ENCODE peak calls at places on chromosomes 11 and 22, in six cellular contexts. I is prostate gland, M is HepG2, J is sigmoid colon, H is stomach, L is breast epithelium. K is an unnamed sample.

GRCh38 chr11:126113515-126113957 is 50.9 kb upstream of the CDON start:
- DNase-seq in I (peak; percentile 93), M (peak; percentile 84), J (peak; percentile 97), H (peak; percentile 93), L (peak; percentile 84), K (peak; percentile 51)

GRCh38 chr11:134573857-134574256 is 161.8 kb upstream of the B3GAT1 start:
- DNase-seq in I (no peak), M (no peak), J (peak; percentile 50), H (no peak), L (no peak), K (no peak)

GRCh38 chr11:63851354-63851753 is 12.4 kb downstream of the MARK2 start:
- DNase-seq in I (no peak), M (no peak), J (no peak), H (no peak), L (no peak), K (no peak)

GRCh38 chr11:123187221-123187620 is 7.8 kb downstream of the CLMP start:
- DNase-seq in I (no peak), M (no peak), J (no peak), H (no peak), L (no peak), K (no peak)

GRCh38 chr11:3641191-3641590 is 601 bp downstream of the ART5 start:
- DNase-seq in I (no peak), M (no peak), J (no peak), H (no peak), L (no peak), K (no peak)

GRCh38 chr11:105923814-105924213 is 98.2 kb downstream of the MSANTD4 start:
- DNase-seq in I (no peak), M (no peak), J (no peak), H (no peak), L (no peak), K (no peak)

GRCh38 chr11:72924568-72925190 is 110.5 kb downstream of the ATG16L2 start:
- DNase-seq in I (no peak), M (peak; percentile 5), J (no peak), H (no peak), L (no peak), K (peak; percentile 15)

GRCh38 chr11:87198266-87198881 is 160.6 kb downstream of the TMEM135 start:
- DNase-seq in I (no peak), M (no peak), J (no peak), H (no peak), L (no peak), K (no peak)

GRCh38 chr22:42947211-42947990 is 67.5 kb downstream of the PACSIN2 start:
- DNase-seq in I (no peak), M (peak; percentile 87), J (no peak), H (peak; percentile 89), L (peak; percentile 83), K (no peak)

GRCh38 chr11:117180661-117181585 is 2.4 kb downstream of the SIDT2 start:
- DNase-seq in I (peak; percentile 65), M (peak; percentile 76), J (peak; percentile 92), H (peak; percentile 87), L (peak; percentile 60), K (peak; percentile 24)

GRCh38 chr11:65968600-65969482 is 7.3 kb downstream of the SART1 start:
- DNase-seq in I (no peak), M (no peak), J (no peak), H (no peak), L (no peak), K (no peak)

GRCh38 chr11:12746593-12747097 is 72.4 kb downstream of the TEAD1 start:
- DNase-seq in I (no peak), M (peak; percentile 29), J (peak; percentile 77), H (no peak), L (peak; percentile 55), K (no peak)

GRCh38 chr11:111320728-111321568 is 22.6 kb downstream of the POU2AF3 start:
- DNase-seq in I (no peak), M (peak; percentile 83), J (no peak), H (peak; percentile 55), L (peak; percentile 42), K (no peak)

GRCh38 chr11:9803685-9804413 is 140.0 kb downstream of the SWAP70 start:
- DNase-seq in I (peak; percentile 29), M (no peak), J (no peak), H (no peak), L (no peak), K (no peak)

GRCh38 chr22:45564349-45565030 is 61.8 kb downstream of the FBLN1 start:
- DNase-seq in I (no peak), M (no peak), J (no peak), H (no peak), L (no peak), K (no peak)

GRCh38 chr22:45534339-45535192 is 31.9 kb downstream of the FBLN1 start:
- DNase-seq in I (peak; percentile 39), M (no peak), J (peak; percentile 82), H (no peak), L (no peak), K (no peak)

GRCh38 chr11:13242564-13242963 is 35.0 kb upstream of the BMAL1 start:
- DNase-seq in I (no peak), M (no peak), J (no peak), H (no peak), L (no peak), K (no peak)

GRCh38 chr11:108983621-108984020 is 318.8 kb downstream of the DDX10 start:
- DNase-seq in I (no peak), M (no peak), J (no peak), H (no peak), L (no peak), K (no peak)

GRCh38 chr22:19178065-19178658 is 374 bp downstream of the SLC25A1 start:
- DNase-seq in I (no peak), M (peak; percentile 21), J (peak; percentile 80), H (peak; percentile 60), L (no peak), K (no peak)

GRCh38 chr11:6096417-6096816 is 11.1 kb upstream of the OR56B4 start:
- DNase-seq in I (no peak), M (no peak), J (no peak), H (no peak), L (no peak), K (no peak)

GRCh38 chr11:104090767-104091166 is 54.3 kb downstream of the DDI1 start:
- DNase-seq in I (no peak), M (no peak), J (no peak), H (no peak), L (no peak), K (no peak)

GRCh38 chr11:21630934-21631478 is 561.9 kb upstream of the ANO5 start:
- DNase-seq in I (no peak), M (no peak), J (no peak), H (no peak), L (no peak), K (no peak)

GRCh38 chr11:36065436-36065835 is 121.6 kb downstream of the LDLRAD3 start:
- DNase-seq in I (no peak), M (no peak), J (no peak), H (no peak), L (no peak), K (no peak)

GRCh38 chr11:119169272-119169719 is 771 bp downstream of the NLRX1 start:
- DNase-seq in I (peak; percentile 29), M (peak; percentile 37), J (peak; percentile 72), H (peak; percentile 33), L (peak; percentile 65), K (no peak)

GRCh38 chr11:62788991-62789390 is 1.8 kb downstream of the TMEM179B start:
- DNase-seq in I (no peak), M (no peak), J (no peak), H (no peak), L (no peak), K (no peak)
- TF ChIP-seq POLR2AphosphoS5 in I (no peak), M (peak; percentile 18), J (no peak), H (no peak), L (no peak), K (no peak)

DNA sequence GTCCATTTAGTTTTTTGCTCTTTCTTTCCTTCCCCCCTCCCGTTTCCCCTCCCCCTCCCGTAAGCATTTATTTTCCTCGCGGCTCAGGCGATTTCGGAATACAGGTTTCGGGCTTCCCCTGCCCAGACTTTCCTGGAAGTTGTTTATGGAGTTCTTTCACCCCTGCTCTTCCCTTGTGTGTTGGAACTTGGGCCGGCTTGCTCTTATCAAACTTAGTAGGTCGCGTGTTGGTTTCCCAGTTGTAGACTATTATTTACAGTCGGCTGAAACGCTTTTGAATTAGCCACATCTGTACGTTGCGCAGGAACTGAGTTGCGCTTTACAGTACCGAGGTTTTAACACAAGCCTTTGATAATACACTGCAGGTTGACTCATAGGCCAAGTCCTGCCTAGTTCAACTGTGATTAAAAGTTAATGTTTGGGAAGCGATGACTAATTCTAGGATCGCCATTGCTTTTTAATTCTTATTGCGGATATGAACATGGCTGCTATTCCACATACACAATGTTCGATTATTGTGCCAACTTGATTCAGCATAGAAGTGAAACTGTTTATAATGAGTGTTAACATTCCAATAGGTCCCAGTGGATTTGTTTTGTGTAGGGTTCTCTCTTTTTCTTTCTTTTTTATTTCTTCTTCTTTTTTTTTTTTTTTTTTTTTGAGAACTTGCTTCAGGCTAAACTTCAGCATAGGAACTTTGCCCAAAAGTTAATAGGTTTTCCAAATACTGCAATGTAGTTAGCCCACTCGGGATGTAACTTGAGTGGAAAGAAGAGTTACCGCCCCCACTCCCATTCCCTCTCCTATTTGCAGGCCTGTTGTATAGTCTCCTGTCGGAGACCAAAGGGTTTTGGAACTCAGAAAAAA is 1.8 kb downstream of the YAP1 start:
- DNase-seq in I (peak; percentile 62), M (peak; percentile 97), J (peak; percentile 73), H (peak; percentile 72), L (no peak), K (peak; percentile 94)
- H3K4me3 ChIP-seq in I (peak overlapping the region; percentile 96), M (peak overlapping the region; percentile 97), J (peak overlapping the region; percentile 98), H (peak overlapping the region; percentile 82), L (peak overlapping the region; percentile 94), K (peak overlapping the region; percentile 80)

DNA sequence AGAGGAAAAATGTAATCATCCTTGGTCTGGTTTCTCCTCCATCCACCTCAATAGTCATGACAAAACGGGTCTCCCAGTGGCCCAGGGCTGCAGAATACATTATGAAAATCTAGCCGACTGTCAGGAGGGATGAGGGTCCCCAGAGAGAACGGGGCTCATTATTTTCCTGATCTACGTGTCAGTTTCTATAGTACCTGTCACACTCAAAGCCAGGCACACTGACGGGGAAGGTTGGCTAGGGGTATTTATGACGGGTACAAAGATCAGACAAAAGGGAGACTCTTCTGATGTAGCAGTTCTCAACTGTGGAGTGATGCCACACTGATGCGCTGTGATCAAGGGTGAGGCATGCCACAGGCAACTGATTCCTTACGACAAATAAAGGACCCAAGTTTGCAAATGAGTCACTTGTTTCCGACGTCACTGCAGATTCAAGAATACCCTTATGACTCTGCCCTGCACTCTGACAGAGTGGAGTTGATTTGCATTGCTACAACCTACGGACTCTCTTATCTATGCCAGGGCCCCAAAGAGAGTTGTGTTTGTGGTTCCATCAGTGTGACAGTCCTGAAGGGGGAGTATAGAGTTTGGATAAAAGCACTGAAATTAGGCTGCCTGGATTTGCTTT is 188.2 kb upstream of the TBCEL start:
- DNase-seq in I (no peak), M (peak; percentile 5), J (no peak), H (no peak), L (no peak), K (no peak)
- TF ChIP-seq POLR2AphosphoS5 in I (no peak), M (no peak), J (no peak), H (no peak), L (no peak), K (no peak)

GRCh38 chr11:70926543-70926942 is 325.8 kb downstream of the SHANK2 start:
- DNase-seq in I (no peak), M (no peak), J (no peak), H (no peak), L (no peak), K (no peak)
- H3K4me3 ChIP-seq in I (no peak overlapping the region), M (no peak overlapping the region), J (no peak overlapping the region), H (no peak overlapping the region), L (no peak overlapping the region), K (no peak overlapping the region)

GRCh38 chr11:93733474-93733873 is 7.8 kb downstream of the TAF1D start:
- DNase-seq in I (no peak), M (no peak), J (no peak), H (no peak), L (no peak), K (no peak)
- TF ChIP-seq POLR2AphosphoS5 in I (no peak), M (no peak), J (no peak), H (no peak), L (no peak), K (peak; percentile 67)